ENCODE peak calls at places on chromosomes 3 and 15, in four cellular contexts. One of them, this sample, is unnamed.

GRCh38 chr3:94862703-94863102 is 799.8 kb downstream of the NSUN3 start:
- DNase-seq in fibroblast of pulmonary artery: peak; percentile 18
- DNase-seq in A549: peak; percentile 10
- DNase-seq in astrocyte of the spinal cord: peak; percentile 9
- DNase-seq in this sample: no peak

GRCh38 chr3:160400048-160400630 is 689 bp downstream of the SMC4 start:
- DNase-seq in fibroblast of pulmonary artery: peak; percentile 73
- DNase-seq in A549: no peak
- DNase-seq in astrocyte of the spinal cord: peak; percentile 58
- DNase-seq in this sample: peak; percentile 65

GRCh38 chr3:10747341-10747740 is 68.7 kb upstream of the SLC6A11 start:
- DNase-seq in fibroblast of pulmonary artery: no peak
- DNase-seq in A549: no peak
- DNase-seq in astrocyte of the spinal cord: no peak
- DNase-seq in this sample: peak; percentile 4

GRCh38 chr15:49187537-49188245 is 17.6 kb downstream of the GALK2 start:
- DNase-seq in fibroblast of pulmonary artery: peak; percentile 30
- DNase-seq in A549: no peak
- DNase-seq in astrocyte of the spinal cord: peak; percentile 20
- DNase-seq in this sample: no peak

GRCh38 chr15:31344824-31345605 is 18.4 kb downstream of the KLF13 start:
- DNase-seq in fibroblast of pulmonary artery: no peak
- DNase-seq in A549: no peak
- DNase-seq in astrocyte of the spinal cord: no peak
- DNase-seq in this sample: no peak

GRCh38 chr3:39100500-39100886 is 6.9 kb downstream of the GORASP1 start:
- DNase-seq in fibroblast of pulmonary artery: no peak
- DNase-seq in A549: no peak
- DNase-seq in astrocyte of the spinal cord: no peak
- DNase-seq in this sample: no peak

GRCh38 chr3:114518409-114518808 is 224.6 kb downstream of the TIGIT start:
- DNase-seq in fibroblast of pulmonary artery: no peak
- DNase-seq in A549: no peak
- DNase-seq in astrocyte of the spinal cord: no peak
- DNase-seq in this sample: no peak

GRCh38 chr3:195609229-195609628 is 25.5 kb upstream of the APOD start:
- DNase-seq in fibroblast of pulmonary artery: no peak
- DNase-seq in A549: no peak
- DNase-seq in astrocyte of the spinal cord: no peak
- DNase-seq in this sample: no peak

GRCh38 chr3:27138562-27138961 is 230.6 kb downstream of the NEK10 start:
- DNase-seq in fibroblast of pulmonary artery: no peak
- DNase-seq in A549: no peak
- DNase-seq in astrocyte of the spinal cord: no peak
- DNase-seq in this sample: no peak

GRCh38 chr15:101056366-101057334 is 137.5 kb downstream of the LRRK1 start:
- DNase-seq in fibroblast of pulmonary artery: peak; percentile 56
- DNase-seq in A549: no peak
- DNase-seq in astrocyte of the spinal cord: no peak
- DNase-seq in this sample: no peak

GRCh38 chr3:5058463-5058862 is 63.6 kb upstream of the ARL8B start:
- DNase-seq in fibroblast of pulmonary artery: peak; percentile 28
- DNase-seq in A549: no peak
- DNase-seq in astrocyte of the spinal cord: peak; percentile 72
- DNase-seq in this sample: no peak

GRCh38 chr15:59739557-59740186 is 50.6 kb upstream of the BNIP2 start:
- DNase-seq in fibroblast of pulmonary artery: no peak
- DNase-seq in A549: no peak
- DNase-seq in astrocyte of the spinal cord: no peak
- DNase-seq in this sample: no peak

GRCh38 chr3:120302361-120302760 is 17.3 kb upstream of the GPR156 start:
- DNase-seq in fibroblast of pulmonary artery: peak; percentile 76
- DNase-seq in A549: no peak
- DNase-seq in astrocyte of the spinal cord: no peak
- DNase-seq in this sample: no peak

GRCh38 chr3:161171113-161171512 is 50.0 kb upstream of the NMD3 start:
- DNase-seq in fibroblast of pulmonary artery: peak; percentile 86
- DNase-seq in A549: no peak
- DNase-seq in astrocyte of the spinal cord: peak; percentile 87
- DNase-seq in this sample: no peak

GRCh38 chr3:50322386-50323091 is at the start of gene HYAL2:
- DNase-seq in fibroblast of pulmonary artery: peak; percentile 62
- DNase-seq in A549: no peak
- DNase-seq in astrocyte of the spinal cord: no peak
- DNase-seq in this sample: no peak

GRCh38 chr3:53628546-53629395 is 134.4 kb downstream of the CACNA1D start:
- DNase-seq in fibroblast of pulmonary artery: no peak
- DNase-seq in A549: no peak
- DNase-seq in astrocyte of the spinal cord: no peak
- DNase-seq in this sample: no peak

GRCh38 chr15:35557544-35557943 is 11.6 kb upstream of the DPH6 start:
- DNase-seq in fibroblast of pulmonary artery: peak; percentile 77
- DNase-seq in A549: peak; percentile 13
- DNase-seq in astrocyte of the spinal cord: peak; percentile 88
- DNase-seq in this sample: no peak

GRCh38 chr15:76311071-76311956 is at the start of gene ETFA:
- DNase-seq in fibroblast of pulmonary artery: peak; percentile 96
- DNase-seq in A549: peak; percentile 100
- DNase-seq in astrocyte of the spinal cord: peak; percentile 95
- DNase-seq in this sample: peak; percentile 95

GRCh38 chr3:161672478-161672877 is 175.9 kb downstream of the OTOL1 start:
- DNase-seq in fibroblast of pulmonary artery: no peak
- DNase-seq in A549: no peak
- DNase-seq in astrocyte of the spinal cord: no peak
- DNase-seq in this sample: no peak

GRCh38 chr3:48402281-48402732 is 27.6 kb downstream of the PLXNB1 start:
- DNase-seq in fibroblast of pulmonary artery: peak; percentile 91
- DNase-seq in A549: no peak
- DNase-seq in astrocyte of the spinal cord: peak; percentile 94
- DNase-seq in this sample: peak; percentile 56

GRCh38 chr15:31396881-31397560 is 70.4 kb downstream of the KLF13 start:
- DNase-seq in fibroblast of pulmonary artery: peak; percentile 78
- DNase-seq in A549: peak; percentile 76
- DNase-seq in astrocyte of the spinal cord: no peak
- DNase-seq in this sample: peak; percentile 77

GRCh38 chr3:174532776-174533175 is 326.4 kb upstream of the NAALADL2 start:
- DNase-seq in fibroblast of pulmonary artery: no peak
- DNase-seq in A549: no peak
- DNase-seq in astrocyte of the spinal cord: no peak
- DNase-seq in this sample: no peak

GRCh38 chr3:126389112-126389791 is 5.5 kb upstream of the CFAP100 start:
- DNase-seq in fibroblast of pulmonary artery: peak; percentile 88
- DNase-seq in A549: peak; percentile 50
- DNase-seq in astrocyte of the spinal cord: peak; percentile 78
- DNase-seq in this sample: peak; percentile 83

GRCh38 chr15:72375846-72376581 is at the start of gene HEXA:
- DNase-seq in fibroblast of pulmonary artery: peak; percentile 95
- DNase-seq in A549: peak; percentile 94
- DNase-seq in astrocyte of the spinal cord: peak; percentile 97
- DNase-seq in this sample: peak; percentile 100

GRCh38 chr15:57462391-57462790 is 86.1 kb downstream of the CGNL1 start:
- DNase-seq in fibroblast of pulmonary artery: peak; percentile 33
- DNase-seq in A549: no peak
- DNase-seq in astrocyte of the spinal cord: no peak
- DNase-seq in this sample: no peak

GRCh38 chr3:151155409-151156128 is 47.4 kb downstream of the GPR171 start:
- DNase-seq in fibroblast of pulmonary artery: no peak
- DNase-seq in A549: no peak
- DNase-seq in astrocyte of the spinal cord: no peak
- DNase-seq in this sample: no peak

GRCh38 chr3:48655586-48655985 is 7.1 kb downstream of the CELSR3 start:
- DNase-seq in fibroblast of pulmonary artery: no peak
- DNase-seq in A549: no peak
- DNase-seq in astrocyte of the spinal cord: no peak
- DNase-seq in this sample: no peak

GRCh38 chr3:168782193-168782592 is 686.5 kb upstream of the GOLIM4 start:
- DNase-seq in fibroblast of pulmonary artery: no peak
- DNase-seq in A549: no peak
- DNase-seq in astrocyte of the spinal cord: no peak
- DNase-seq in this sample: no peak

GRCh38 chr3:66476852-66477381 is 23.9 kb downstream of the LRIG1 start:
- DNase-seq in fibroblast of pulmonary artery: no peak
- DNase-seq in A549: no peak
- DNase-seq in astrocyte of the spinal cord: peak; percentile 67
- DNase-seq in this sample: no peak

GRCh38 chr3:58179235-58180098 is 31.3 kb downstream of the DNASE1L3 start:
- DNase-seq in fibroblast of pulmonary artery: no peak
- DNase-seq in A549: no peak
- DNase-seq in astrocyte of the spinal cord: no peak
- DNase-seq in this sample: no peak

GRCh38 chr3:110344897-110345767 is 726.5 kb upstream of the NECTIN3 start:
- DNase-seq in fibroblast of pulmonary artery: peak; percentile 72
- DNase-seq in A549: peak; percentile 33
- DNase-seq in astrocyte of the spinal cord: peak; percentile 43
- DNase-seq in this sample: no peak

GRCh38 chr15:33013827-33014445 is 180.6 kb downstream of the FMN1 start:
- DNase-seq in fibroblast of pulmonary artery: peak; percentile 50
- DNase-seq in A549: peak; percentile 75
- DNase-seq in astrocyte of the spinal cord: peak; percentile 67
- DNase-seq in this sample: no peak

GRCh38 chr3:64318001-64318400 is 92.7 kb upstream of the PRICKLE2 start:
- DNase-seq in fibroblast of pulmonary artery: no peak
- DNase-seq in A549: no peak
- DNase-seq in astrocyte of the spinal cord: peak; percentile 47
- DNase-seq in this sample: no peak

GRCh38 chr15:70101459-70102113 is 3.9 kb upstream of the TLE3 start:
- DNase-seq in fibroblast of pulmonary artery: peak; percentile 98
- DNase-seq in A549: peak; percentile 87
- DNase-seq in astrocyte of the spinal cord: peak; percentile 94
- DNase-seq in this sample: no peak

GRCh38 chr15:74197176-74197965 is 5.2 kb downstream of the STRA6 start:
- DNase-seq in fibroblast of pulmonary artery: no peak
- DNase-seq in A549: no peak
- DNase-seq in astrocyte of the spinal cord: no peak
- DNase-seq in this sample: no peak

GRCh38 chr3:88058593-88059379 is at the start of the genes CGGBP1 and ZNF654:
- DNase-seq in fibroblast of pulmonary artery: peak; percentile 99
- DNase-seq in A549: peak; percentile 86
- DNase-seq in astrocyte of the spinal cord: peak; percentile 100
- DNase-seq in this sample: peak; percentile 97

GRCh38 chr3:171790898-171791694 is 19.2 kb downstream of the PLD1 start:
- DNase-seq in fibroblast of pulmonary artery: peak; percentile 56
- DNase-seq in A549: no peak
- DNase-seq in astrocyte of the spinal cord: peak; percentile 84
- DNase-seq in this sample: no peak

GRCh38 chr3:45010718-45011355 is 15.3 kb upstream of the CLEC3B start:
- DNase-seq in fibroblast of pulmonary artery: peak; percentile 53
- DNase-seq in A549: no peak
- DNase-seq in astrocyte of the spinal cord: peak; percentile 47
- DNase-seq in this sample: no peak
- TF ChIP-seq CTCF in fibroblast of pulmonary artery: no peak
- TF ChIP-seq CTCF in A549: no peak
- TF ChIP-seq CTCF in astrocyte of the spinal cord: no peak
- TF ChIP-seq CTCF in this sample: no peak

DNA sequence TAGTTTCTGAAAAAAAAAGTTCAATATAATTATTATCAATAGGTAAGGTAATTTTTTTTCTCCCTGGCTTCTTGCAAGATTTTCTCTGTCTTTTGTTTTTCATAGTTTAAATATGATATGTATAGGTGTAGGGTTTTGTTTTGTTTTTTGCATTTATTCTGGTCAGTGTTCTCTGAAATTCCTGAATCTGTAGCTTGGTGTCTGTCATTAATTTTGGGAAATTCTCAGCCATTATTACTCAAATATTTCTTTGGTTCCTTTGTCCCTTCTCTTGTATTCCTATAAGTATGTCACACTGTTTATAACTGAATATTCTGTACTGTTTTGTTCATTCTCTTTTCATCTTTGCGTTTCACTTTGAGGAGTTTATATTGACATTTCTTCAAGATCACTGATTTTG is 22.1 kb downstream of the IQCH start:
- DNase-seq in fibroblast of pulmonary artery: no peak
- DNase-seq in A549: no peak
- DNase-seq in astrocyte of the spinal cord: no peak
- DNase-seq in this sample: no peak
- TF ChIP-seq CTCF in fibroblast of pulmonary artery: no peak
- TF ChIP-seq CTCF in A549: no peak
- TF ChIP-seq CTCF in astrocyte of the spinal cord: no peak
- TF ChIP-seq CTCF in this sample: no peak

DNA sequence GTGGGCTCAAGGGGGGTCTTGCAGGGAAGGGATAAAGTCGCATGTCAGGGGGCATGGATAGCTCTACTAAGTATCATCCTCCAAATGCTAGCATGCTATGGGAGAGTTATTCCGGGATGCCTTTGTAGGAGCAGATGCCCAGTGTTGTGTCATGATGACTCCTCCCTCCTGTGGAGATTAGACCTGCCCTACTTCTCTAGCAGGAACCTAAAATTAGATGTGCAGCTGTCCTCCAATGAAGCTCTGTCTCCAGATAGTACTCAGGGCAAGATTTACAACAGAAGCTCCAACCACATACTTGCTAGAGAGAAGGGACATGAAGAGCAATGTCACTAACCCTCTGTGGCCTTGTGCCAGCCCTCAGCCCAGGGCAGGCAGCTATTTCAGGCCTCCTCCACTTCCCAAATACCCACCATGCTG is 82.5 kb downstream of the AGBL1 start:
- DNase-seq in fibroblast of pulmonary artery: no peak
- DNase-seq in A549: no peak
- DNase-seq in astrocyte of the spinal cord: no peak
- DNase-seq in this sample: no peak
- TF ChIP-seq CTCF in fibroblast of pulmonary artery: no peak
- TF ChIP-seq CTCF in A549: no peak
- TF ChIP-seq CTCF in astrocyte of the spinal cord: no peak
- TF ChIP-seq CTCF in this sample: no peak

GRCh38 chr3:197599089-197599765 is 43.5 kb upstream of the BDH1 start:
- DNase-seq in fibroblast of pulmonary artery: peak; percentile 88
- DNase-seq in A549: peak; percentile 70
- DNase-seq in astrocyte of the spinal cord: peak; percentile 83
- DNase-seq in this sample: peak; percentile 81
- TF ChIP-seq CTCF in fibroblast of pulmonary artery: peak; percentile 90
- TF ChIP-seq CTCF in A549: peak; percentile 71
- TF ChIP-seq CTCF in astrocyte of the spinal cord: peak; percentile 86
- TF ChIP-seq CTCF in this sample: peak; percentile 97

GRCh38 chr15:62886431-62887071 is 156.0 kb upstream of the TPM1 start:
- DNase-seq in fibroblast of pulmonary artery: peak; percentile 48
- DNase-seq in A549: peak; percentile 41
- DNase-seq in astrocyte of the spinal cord: peak; percentile 85
- DNase-seq in this sample: no peak

GRCh38 chr15:62881056-62881455 is 161.5 kb upstream of the TPM1 start:
- DNase-seq in fibroblast of pulmonary artery: no peak
- DNase-seq in A549: no peak
- DNase-seq in astrocyte of the spinal cord: no peak
- DNase-seq in this sample: no peak

GRCh38 chr15:62880278-62880677 is 162.3 kb upstream of the TPM1 start:
- DNase-seq in fibroblast of pulmonary artery: peak; percentile 52
- DNase-seq in A549: no peak
- DNase-seq in astrocyte of the spinal cord: no peak
- DNase-seq in this sample: no peak

GRCh38 chr15:62887113-62887570 is 155.4 kb upstream of the TPM1 start:
- DNase-seq in fibroblast of pulmonary artery: no peak
- DNase-seq in A549: no peak
- DNase-seq in astrocyte of the spinal cord: peak; percentile 84
- DNase-seq in this sample: no peak

GRCh38 chr15:62883938-62884479 is 158.5 kb upstream of the TPM1 start:
- DNase-seq in fibroblast of pulmonary artery: no peak
- DNase-seq in A549: no peak
- DNase-seq in astrocyte of the spinal cord: no peak
- DNase-seq in this sample: no peak
- TF ChIP-seq CTCF in fibroblast of pulmonary artery: no peak
- TF ChIP-seq CTCF in A549: no peak
- TF ChIP-seq CTCF in astrocyte of the spinal cord: no peak
- TF ChIP-seq CTCF in this sample: no peak